ENCODE peak calls at places on chromosome 3, in ten cellular contexts. N, Q, X, D, J, Y, S, L, P and M are unnamed samples.

GRCh38 chr3:160196511-160197104 is 28.6 kb upstream of the C3orf80 start:
- DNase-seq in D (no peak), Q (no peak), S (no peak), Y (no peak), N (peak; percentile 86), P (no peak), X (peak; percentile 76), L (no peak), J (peak; percentile 24), M (no peak)

GRCh38 chr3:107810195-107811071 is 280.4 kb downstream of the CD47 start:
- DNase-seq in L (peak; percentile 13), X (no peak), Q (peak; percentile 31), D (no peak), N (no peak), J (no peak), P (no peak), S (no peak), Y (no peak), M (no peak)

GRCh38 chr3:160140756-160141155 is 84.5 kb upstream of the C3orf80 start:
- DNase-seq in D (no peak), J (no peak), X (no peak), Q (no peak), N (no peak), S (no peak), Y (peak; percentile 54), L (no peak), P (no peak), M (no peak)

GRCh38 chr3:59108091-59108815 is 58.4 kb upstream of the CFAP20DC start:
- DNase-seq in X (no peak), N (no peak), L (no peak), S (no peak), D (no peak), Q (peak; percentile 31), J (no peak), Y (no peak), P (no peak), M (no peak)

GRCh38 chr3:194339836-194340235 is 11.3 kb downstream of the CPN2 start:
- DNase-seq in P (no peak), Y (no peak), Q (no peak), L (no peak), S (no peak), J (peak; percentile 50), N (no peak), X (no peak), D (no peak), M (no peak)

GRCh38 chr3:19394946-19395345 is 246.6 kb downstream of the KCNH8 start:
- DNase-seq in D (no peak), Y (no peak), S (no peak), Q (no peak), J (no peak), P (no peak), N (no peak), X (no peak), L (no peak), M (no peak)

GRCh38 chr3:42190701-42191442 is 75.1 kb downstream of the CCK start:
- DNase-seq in Q (peak; percentile 60), P (peak; percentile 92), Y (peak; percentile 62), N (peak; percentile 72), D (peak; percentile 26), X (peak; percentile 48), J (peak; percentile 74), S (peak; percentile 63), L (peak; percentile 63), M (peak; percentile 67)

GRCh38 chr3:156617781-156618180 is 56.6 kb upstream of the TIPARP start:
- DNase-seq in S (no peak), N (no peak), Y (no peak), L (no peak), P (no peak), D (no peak), Q (no peak), X (no peak), J (no peak), M (no peak)

GRCh38 chr3:43246956-43247355 is 39.4 kb upstream of the SNRK start:
- DNase-seq in Y (no peak), S (no peak), D (no peak), J (peak; percentile 9), L (no peak), Q (no peak), X (no peak), N (peak; percentile 11), P (no peak), M (no peak)

GRCh38 chr3:13245579-13245978 is 172.3 kb upstream of the IQSEC1 start:
- DNase-seq in J (no peak), X (no peak), D (no peak), N (no peak), P (peak; percentile 32), S (no peak), Y (no peak), Q (no peak), L (no peak), M (no peak)